ENCODE peak calls at places on chromosome 19, in six cellular contexts. G, R, H, X, V and D are unnamed samples.

GRCh38 chr19:49614096-49614857 is 23.3 kb downstream of the PRR12 start:
- DNase-seq in G (no peak), R (no peak), H (no peak), X (no peak), V (peak), D (no peak)

GRCh38 chr19:45931055-45931454 is 16.5 kb upstream of the NANOS2 start:
- DNase-seq in G (no peak), R (no peak), H (no peak), X (peak), V (no peak), D (no peak)

GRCh38 chr19:45460807-45461347 is 6.9 kb upstream of the FOSB start:
- DNase-seq in G (no peak), R (no peak), H (no peak), X (no peak), V (no peak), D (no peak)

GRCh38 chr19:30871979-30872378 is 477.3 kb downstream of the TSHZ3 start:
- DNase-seq in G (no peak), R (no peak), H (no peak), X (no peak), V (no peak), D (no peak)

GRCh38 chr19:3665681-3666544 is 34.4 kb downstream of the PIP5K1C start:
- DNase-seq in G (no peak), R (peak), H (peak), X (peak), V (peak), D (peak)

GRCh38 chr19:51394045-51394836 is 3.9 kb upstream of the C19orf84 start:
- DNase-seq in G (peak), R (peak), H (peak), X (peak), V (peak), D (peak)

GRCh38 chr19:35987571-35987896 is 7.5 kb upstream of the SDHAF1 start:
- DNase-seq in G (no peak), R (no peak), H (no peak), X (no peak), V (no peak), D (no peak)

GRCh38 chr19:661427-662196 is 1.4 kb downstream of the RNF126 start:
- DNase-seq in G (no peak), R (no peak), H (no peak), X (peak), V (peak), D (peak)

GRCh38 chr19:35228177-35228930 is at the start of gene FAM187B:
- DNase-seq in G (no peak), R (no peak), H (no peak), X (no peak), V (no peak), D (no peak)

GRCh38 chr19:2613507-2614295 is 88.8 kb downstream of the GNG7 start:
- DNase-seq in G (no peak), R (peak), H (peak), X (peak), V (peak), D (peak)

GRCh38 chr19:4870025-4870700 is 2.7 kb upstream of the PLIN3 start:
- DNase-seq in G (peak), R (no peak), H (no peak), X (peak), V (no peak), D (peak)

GRCh38 chr19:1132625-1133383 is 29.0 kb downstream of the GPX4 start:
- DNase-seq in G (no peak), R (no peak), H (no peak), X (peak), V (peak), D (no peak)